ENCODE peak calls at places on chromosomes 6 and 20, in seven cellular contexts. V, Y, K, B, H, C and I are unnamed samples.

GRCh38 chr6:82144007-82144851 is 103.3 kb downstream of the IBTK start:
- DNase-seq in Y (peak), C (peak), V (peak), K (no peak), H (peak), B (no peak), I (peak)

GRCh38 chr6:135474362-135474761 is 23.2 kb downstream of the AHI1 start:
- DNase-seq in B (no peak), V (no peak), Y (no peak), K (no peak), C (no peak), H (no peak), I (no peak)

GRCh38 chr20:25058051-25058796 is at the start of gene ACSS1:
- DNase-seq in B (peak), C (no peak), K (no peak), Y (peak), H (peak), V (no peak), I (no peak)

GRCh38 chr20:25081730-25082497 is at the start of gene VSX1:
- DNase-seq in C (no peak), V (no peak), H (no peak), Y (no peak), B (no peak), K (no peak), I (no peak)

GRCh38 chr20:62064788-62065668 is 653 bp downstream of the TAF4 start:
- DNase-seq in C (no peak), V (peak), H (peak), B (peak), Y (peak), K (no peak), I (no peak)

GRCh38 chr6:160679402-160679769 is 15.3 kb upstream of the LPA start:
- DNase-seq in V (no peak), C (peak), Y (no peak), B (no peak), K (peak), H (no peak), I (no peak)

GRCh38 chr20:37914367-37914671 is 11.4 kb downstream of the VSTM2L start:
- DNase-seq in Y (no peak), V (no peak), B (no peak), K (no peak), C (no peak), H (no peak), I (no peak)

GRCh38 chr20:59316911-59317310 is 16.5 kb downstream of the EDN3 start:
- DNase-seq in B (no peak), Y (no peak), V (no peak), C (no peak), H (no peak), K (no peak), I (no peak)

GRCh38 chr6:129598244-129599187 is 111.5 kb downstream of the ARHGAP18 start:
- DNase-seq in Y (peak), K (peak), C (no peak), B (no peak), H (peak), V (peak), I (peak)

GRCh38 chr6:138410048-138410735 is 6.2 kb downstream of the HEBP2 start:
- DNase-seq in V (no peak), Y (no peak), B (no peak), K (no peak), H (no peak), C (no peak), I (no peak)

GRCh38 chr6:30769088-30769852 is 24.9 kb upstream of the IER3 start:
- DNase-seq in H (peak), Y (peak), V (peak), B (peak), C (peak), K (no peak), I (no peak)

GRCh38 chr6:5672581-5673011 is 334.1 kb downstream of the NRN1 start:
- DNase-seq in K (no peak), V (no peak), B (no peak), C (no peak), H (no peak), Y (no peak), I (no peak)

GRCh38 chr20:57529160-57529585 is 4.2 kb upstream of the CTCFL start:
- DNase-seq in B (no peak), C (no peak), V (no peak), H (no peak), Y (no peak), K (no peak), I (no peak)